ENCODE peak calls at places on chromosomes 12 and 14, in five cellular contexts. B, Q, I, Z and F are unnamed samples. For H3K27me3, the result is how much of the 10 kb centered on the place peaks cover.

GRCh38 chr14:21399311-21399870 is 15.6 kb upstream of the SUPT16H start:
- DNase-seq in B (no peak), Q (no peak), I (no peak), Z (no peak), F (no peak)

GRCh38 chr14:74502236-74503019 is 8.9 kb downstream of the ISCA2 start:
- DNase-seq in B (no peak), Q (no peak), I (no peak), Z (peak), F (no peak)

GRCh38 chr14:33678012-33678411 is 272.9 kb downstream of the EGLN3 start:
- DNase-seq in B (no peak), Q (no peak), I (no peak), Z (no peak), F (no peak)

GRCh38 chr12:29726741-29727348 is 56.9 kb downstream of the TMTC1 start:
- DNase-seq in B (no peak), Q (no peak), I (no peak), Z (no peak), F (no peak)

GRCh38 chr14:36852853-36853634 is 191.4 kb downstream of the PAX9 start:
- DNase-seq in B (peak), Q (no peak), I (no peak), Z (no peak), F (no peak)

GRCh38 chr14:39318574-39318973 is 84.9 kb downstream of the MIA2 start:
- DNase-seq in B (no peak), Q (no peak), I (no peak), Z (peak), F (no peak)

GRCh38 chr14:54503476-54503875 is 6.2 kb upstream of the CGRRF1 start:
- DNase-seq in B (no peak), Q (no peak), I (no peak), Z (peak), F (no peak)

GRCh38 chr12:57127101-57127709 is 1.1 kb upstream of the LRP1 start:
- DNase-seq in B (peak), Q (no peak), I (peak), Z (no peak), F (no peak)

GRCh38 chr12:30796508-30796780 is 41.7 kb upstream of the CAPRIN2 start:
- DNase-seq in B (no peak), Q (no peak), I (no peak), Z (peak), F (no peak)

GRCh38 chr14:81436296-81437138 is 36.4 kb upstream of the STON2 start:
- DNase-seq in B (peak), Q (no peak), I (peak), Z (peak), F (no peak)

GRCh38 chr14:60225268-60225667 is 23.8 kb upstream of the PPM1A start:
- DNase-seq in B (no peak), Q (no peak), I (no peak), Z (no peak), F (no peak)

GRCh38 chr12:118981285-118982201 is at the start of gene SRRM4:
- DNase-seq in B (no peak), Q (no peak), I (no peak), Z (no peak), F (no peak)

GRCh38 chr12:109020750-109021380 is at the start of gene SVOP:
- DNase-seq in B (peak), Q (no peak), I (peak), Z (peak), F (peak)

GRCh38 chr14:59278111-59278510 is 89.6 kb downstream of the DAAM1 start:
- DNase-seq in B (no peak), Q (no peak), I (no peak), Z (peak), F (no peak)

GRCh38 chr12:94874086-94874985 is 129.2 kb downstream of the NDUFA12 start:
- DNase-seq in B (no peak), Q (no peak), I (no peak), Z (no peak), F (peak)

GRCh38 chr14:73719361-73719760 is 5.2 kb upstream of the PNMA1 start:
- DNase-seq in B (no peak), Q (no peak), I (no peak), Z (no peak), F (no peak)

GRCh38 chr14:53156238-53156637 is 3.1 kb upstream of the DDHD1 start:
- DNase-seq in B (no peak), Q (no peak), I (no peak), Z (no peak), F (no peak)

GRCh38 chr12:102961488-102961801 is 4.0 kb downstream of the ASCL1 start:
- DNase-seq in B (no peak), Q (no peak), I (no peak), Z (no peak), F (no peak)

GRCh38 chr14:20857630-20858261 is 33.4 kb upstream of the RNASE3 start:
- DNase-seq in B (peak), Q (no peak), I (peak), Z (peak), F (peak)

GRCh38 chr12:31896514-31897039 is 62.6 kb upstream of the RESF1 start:
- DNase-seq in B (no peak), Q (peak), I (peak), Z (peak), F (no peak)

GRCh38 chr12:51389302-51389999 is 1.8 kb downstream of the GALNT6 start:
- DNase-seq in B (no peak), Q (no peak), I (no peak), Z (peak), F (no peak)

GRCh38 chr12:51392556-51393237 is 1.5 kb upstream of the GALNT6 start:
- DNase-seq in B (no peak), Q (no peak), I (no peak), Z (no peak), F (no peak)

GRCh38 chr12:51390457-51391046 is 654 bp downstream of the GALNT6 start:
- DNase-seq in B (no peak), Q (no peak), I (no peak), Z (no peak), F (no peak)

GRCh38 chr12:51388826-51389225 is 2.4 kb downstream of the GALNT6 start:
- DNase-seq in B (no peak), Q (no peak), I (no peak), Z (no peak), F (no peak)

DNA sequence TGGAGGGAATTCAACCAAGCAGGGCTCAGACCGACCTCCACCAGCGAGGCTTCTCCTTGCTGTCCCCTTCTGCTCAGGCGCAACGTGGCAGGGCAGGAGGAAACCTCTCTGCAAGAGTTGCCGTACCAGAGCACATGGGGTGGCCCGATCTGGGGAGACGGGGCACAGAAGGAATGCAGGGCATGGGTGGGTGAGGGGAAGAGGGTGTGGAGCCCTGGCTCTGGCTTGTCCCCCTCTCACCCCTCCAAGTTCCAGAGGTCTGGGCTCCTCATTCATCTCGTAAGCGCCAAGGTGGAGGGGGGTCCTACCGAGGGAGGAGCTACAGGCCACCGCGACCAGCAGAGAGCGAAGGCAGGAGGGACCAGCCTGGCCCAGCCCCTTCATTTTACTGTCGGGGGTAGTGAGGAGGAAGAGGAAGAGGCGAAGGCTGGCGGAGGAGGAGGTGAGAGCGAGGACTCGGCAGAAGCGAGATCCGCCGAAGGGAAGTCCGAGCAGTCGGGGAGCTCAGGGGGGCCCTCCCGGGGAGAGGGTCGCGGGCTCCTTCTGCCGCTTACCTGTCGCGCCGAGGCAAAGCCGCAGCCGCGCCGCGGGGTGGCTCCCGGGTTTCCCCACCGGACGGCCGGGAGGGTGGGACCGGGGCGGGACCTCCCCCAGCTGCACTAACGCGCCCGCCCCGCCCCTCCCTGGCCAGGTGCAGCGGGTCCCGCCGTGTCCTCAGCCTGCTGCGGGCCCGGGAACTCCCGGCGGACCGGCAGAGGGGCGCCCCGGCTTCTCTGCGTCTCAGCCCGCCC is at the start of gene GALNT6:
- DNase-seq in B (no peak), Q (no peak), I (peak), Z (no peak), F (no peak)
- TF ChIP-seq POLR2A in B (no peak), Q (peak), I (peak), Z (no peak), F (no peak)

DNA sequence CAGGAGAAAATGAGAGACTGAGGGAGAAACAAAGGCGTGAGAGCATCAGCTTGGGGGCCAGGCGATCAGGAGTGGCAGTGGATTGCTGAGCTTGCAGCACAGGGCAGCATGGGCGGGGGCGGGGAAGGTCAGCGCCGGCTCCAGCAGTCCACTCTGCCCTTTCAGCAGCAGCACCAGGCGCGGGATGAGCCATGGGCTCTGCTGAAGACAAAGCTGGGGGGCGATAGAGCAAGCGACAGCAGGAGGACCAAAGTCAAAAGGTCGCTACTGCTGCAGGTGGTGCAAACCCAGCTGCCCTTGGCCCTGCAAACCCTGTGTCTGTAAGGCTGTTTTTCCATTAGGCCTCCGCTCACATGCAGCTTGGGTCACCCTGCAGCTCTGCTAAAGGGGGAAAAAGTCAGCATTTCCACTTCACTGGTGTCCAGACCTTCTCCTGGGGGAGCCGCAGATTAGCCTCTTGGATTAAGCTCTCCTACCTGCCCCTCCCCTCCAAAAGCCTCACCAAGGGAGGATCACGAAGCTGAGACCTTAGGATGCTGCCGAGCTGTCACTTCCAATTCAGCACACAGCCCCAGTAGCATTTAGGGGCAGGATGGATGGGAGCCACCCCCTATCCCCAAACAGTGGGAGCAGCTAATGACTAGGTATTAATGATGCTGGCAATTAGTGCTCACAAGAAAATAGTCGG is 204.8 kb downstream of the DPF3 start:
- DNase-seq in B (no peak), Q (no peak), I (no peak), Z (no peak), F (no peak)
- H3K27me3 ChIP-seq in B (under half), Q (under half), I (under half), Z (under half), F (under half)

DNA sequence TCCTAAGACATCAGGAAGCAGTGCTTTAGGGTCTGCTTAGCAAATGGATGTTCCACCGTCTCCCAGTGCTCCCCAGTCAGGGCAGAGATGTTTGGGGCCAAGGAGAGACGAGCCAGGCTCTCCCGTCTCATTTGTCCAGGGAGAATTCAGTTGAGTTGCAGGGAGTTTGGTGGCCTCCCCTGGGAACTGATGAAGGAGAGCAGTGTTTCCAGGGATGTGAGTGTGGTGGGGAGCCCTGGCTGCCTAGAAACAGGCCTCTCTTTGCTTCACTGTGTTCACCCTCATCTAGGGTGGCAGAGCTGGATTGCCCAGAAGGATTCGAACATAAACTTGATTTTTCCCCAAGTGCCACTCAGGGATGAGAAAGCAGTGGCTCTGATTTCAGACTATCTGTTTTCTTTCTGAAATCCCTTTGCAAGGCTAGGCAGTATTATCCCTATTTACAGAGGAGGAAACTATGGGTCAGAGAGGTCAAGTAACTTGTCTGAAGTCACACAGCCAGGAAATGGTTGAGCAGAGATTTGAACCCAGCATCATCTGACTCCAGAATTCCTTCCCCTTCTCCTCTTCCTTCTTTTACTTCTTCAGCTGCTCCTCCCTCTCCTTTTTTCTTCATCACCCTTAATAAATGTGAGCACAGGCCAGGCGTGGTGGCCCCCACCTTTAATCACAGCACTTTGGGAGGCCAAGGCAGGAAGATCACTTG is 6.6 kb downstream of the TPCN1 start:
- DNase-seq in B (no peak), Q (no peak), I (peak), Z (no peak), F (no peak)
- H3K27ac ChIP-seq in B (no peak), Q (peak), I (peak), Z (no peak), F (peak)

GRCh38 chr14:92549853-92550244 is 36.3 kb downstream of the RIN3 start:
- DNase-seq in B (no peak), Q (no peak), I (no peak), Z (peak), F (no peak)
- TF ChIP-seq POLR2A in B (no peak), Q (no peak), I (no peak), Z (no peak), F (no peak)

DNA sequence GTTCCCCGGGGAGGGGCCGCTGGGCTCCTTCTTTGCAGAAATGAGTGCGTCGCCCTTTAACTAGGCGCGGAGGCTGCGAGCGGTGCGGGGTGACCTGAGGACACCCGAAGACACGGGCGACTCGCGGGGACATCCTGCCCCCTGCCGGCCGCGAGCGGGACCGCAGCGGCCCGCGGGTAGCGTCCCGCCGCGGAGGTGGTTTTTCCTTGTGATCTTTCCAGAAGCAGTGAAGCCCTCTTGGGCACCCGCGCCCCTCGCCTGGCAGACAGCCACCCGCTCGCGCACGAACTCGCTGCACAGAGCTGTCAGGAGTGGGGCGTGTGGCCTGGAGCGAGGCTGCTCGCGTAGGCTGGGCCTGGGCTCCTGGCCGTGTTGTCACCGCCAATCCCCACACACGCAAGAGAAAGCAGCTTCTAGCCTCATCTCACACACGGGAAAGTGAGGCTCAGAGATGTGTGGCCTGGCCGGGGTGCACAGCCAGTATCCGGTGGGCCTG is 67.2 kb downstream of the DIO3 start:
- DNase-seq in B (peak), Q (no peak), I (peak), Z (peak), F (no peak)
- H3K27me3 ChIP-seq in B (under half), Q (under half), I (under half), Z (under half), F (under half)

GRCh38 chr12:4148418-4149056 is 125.0 kb upstream of the CCND2 start:
- DNase-seq in B (no peak), Q (peak), I (peak), Z (no peak), F (peak)
- H3K27ac ChIP-seq in B (no peak), Q (peak), I (peak), Z (no peak), F (no peak)